ENCODE peak calls at places on chromosomes 3 and 15, in four cellular contexts. W is GM20000, I is breast epithelium, A is glutamatergic neuron. S is an unnamed sample.
A peak's percentile ranks its signal among the peaks of the same experiment; 100 is the strongest.

GRCh38 chr3:121505256-121505655 is 40.5 kb downstream of the POLQ start:
- DNase-seq in W (no peak), I (no peak), A (no peak), S (no peak)

GRCh38 chr3:122969585-122970453 is 57.7 kb downstream of the SEMA5B start:
- DNase-seq in W (no peak), I (no peak), A (no peak), S (no peak)

GRCh38 chr3:156332304-156332703 is 211.9 kb downstream of the KCNAB1 start:
- DNase-seq in W (no peak), I (no peak), A (no peak), S (no peak)

GRCh38 chr3:124965413-124965812 is 30.9 kb upstream of the MUC13 start:
- DNase-seq in W (no peak), I (no peak), A (no peak), S (no peak)

GRCh38 chr15:74950078-74951000 is 6.2 kb downstream of the RPP25 start:
- DNase-seq in W (peak; percentile 77), I (peak; percentile 81), A (peak; percentile 86), S (peak; percentile 89)

GRCh38 chr3:169660709-169661566 is 2.6 kb downstream of the MECOM start:
- DNase-seq in W (peak; percentile 61), I (no peak), A (no peak), S (no peak)

GRCh38 chr3:196962108-196962929 is 6.3 kb downstream of the PIGZ start:
- DNase-seq in W (no peak), I (no peak), A (no peak), S (no peak)

GRCh38 chr3:178058629-178059028 is 477.6 kb upstream of the KCNMB2 start:
- DNase-seq in W (no peak), I (no peak), A (no peak), S (no peak)

DNA sequence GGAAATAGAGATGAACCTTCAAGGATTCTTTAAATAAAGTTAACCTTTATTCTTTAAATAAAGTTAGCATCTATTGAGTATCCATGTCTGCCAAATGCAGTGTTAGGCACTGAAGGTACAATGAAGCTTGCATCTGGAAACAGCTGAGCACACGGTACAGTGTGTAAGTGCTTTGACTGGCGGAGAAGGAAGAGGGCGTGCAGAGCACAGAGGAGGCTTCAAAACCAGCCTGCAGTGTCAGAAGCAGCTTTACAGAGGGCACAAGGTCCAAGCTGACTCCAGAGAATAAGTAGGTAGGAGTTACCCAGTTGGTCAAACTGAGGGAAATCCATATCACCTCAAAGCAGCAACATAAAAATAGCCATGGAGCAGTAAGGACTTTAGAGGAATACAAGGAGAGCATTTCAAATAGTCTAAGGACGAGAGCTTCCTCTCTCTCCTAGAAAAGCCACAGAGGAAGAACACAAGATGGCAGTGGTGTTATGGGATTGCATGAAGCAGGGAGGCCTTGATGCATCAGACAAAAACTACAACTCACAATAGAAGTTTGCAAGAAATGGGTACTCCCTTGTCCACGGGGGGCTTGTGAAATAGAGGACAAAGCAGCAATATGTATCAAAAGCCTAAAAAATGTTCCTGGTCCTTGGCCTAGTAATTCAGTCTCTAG is 60.3 kb upstream of the PPP2R3A start:
- DNase-seq in W (no peak), I (no peak), A (no peak), S (no peak)
- TF ChIP-seq CTCF in W (no peak), I (no peak), A (no peak), S (no peak)

GRCh38 chr3:15633159-15633558 is 31.6 kb downstream of the BTD start:
- DNase-seq in W (no peak), I (no peak), A (no peak), S (no peak)

GRCh38 chr3:15630646-15631350 is 29.3 kb downstream of the BTD start:
- DNase-seq in W (no peak), I (no peak), A (no peak), S (no peak)

GRCh38 chr3:15629860-15630597 is 28.5 kb downstream of the BTD start:
- DNase-seq in W (peak; percentile 72), I (no peak), A (peak; percentile 27), S (peak; percentile 26)

GRCh38 chr3:15632212-15632580 is 30.7 kb downstream of the BTD start:
- DNase-seq in W (no peak), I (no peak), A (no peak), S (no peak)

GRCh38 chr3:15631426-15632211 is 30.1 kb downstream of the BTD start:
- DNase-seq in W (no peak), I (no peak), A (peak; percentile 30), S (no peak)
- TF ChIP-seq CTCF in W (no peak), I (no peak), A (no peak), S (no peak)

DNA sequence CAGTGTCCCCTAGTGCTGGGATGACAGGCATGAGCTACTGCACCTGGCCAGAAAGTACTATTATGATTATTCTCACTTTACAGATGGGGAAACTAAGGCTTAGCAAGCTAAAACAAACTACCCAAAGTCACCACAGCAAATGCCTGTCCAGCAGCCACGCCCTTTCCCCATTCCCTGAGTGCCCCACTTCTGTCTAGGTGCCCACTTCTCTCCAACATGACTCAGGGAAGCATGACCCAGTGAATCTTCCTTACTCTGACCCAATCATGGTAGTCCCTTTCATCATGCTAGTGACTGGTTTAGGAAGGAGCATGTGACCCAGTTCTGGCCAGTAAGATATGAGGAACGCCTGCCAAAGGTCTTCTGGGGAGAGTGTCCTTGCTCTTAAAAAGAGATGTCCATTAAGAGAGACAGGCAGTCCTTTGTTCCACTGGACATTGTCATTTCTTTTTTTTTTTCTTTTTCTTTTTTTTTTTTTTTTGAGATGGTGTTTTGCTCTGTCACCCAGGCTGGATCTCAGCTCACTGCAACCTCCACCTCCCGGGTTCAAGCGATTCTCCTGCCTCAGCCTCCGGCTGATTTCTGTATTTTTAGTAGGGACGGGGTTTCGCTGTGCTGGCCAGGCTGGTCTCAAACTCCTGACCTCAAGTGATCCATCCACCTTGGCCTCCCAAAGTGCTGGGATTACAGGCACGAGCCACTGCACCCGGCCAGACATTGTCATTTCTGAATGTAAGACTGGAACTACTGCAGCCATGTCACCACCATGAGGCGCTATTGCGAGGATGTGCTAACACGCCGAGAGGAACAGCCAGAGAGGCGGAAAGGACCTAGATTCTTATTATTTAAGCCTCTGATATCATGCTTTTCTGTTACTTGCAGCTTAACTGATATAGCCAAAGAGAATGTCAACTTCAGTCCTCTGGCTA is 19.8 kb downstream of the MEGF11 start:
- DNase-seq in W (no peak), I (no peak), A (peak; percentile 49), S (no peak)
- TF ChIP-seq CTCF in W (no peak), I (no peak), A (peak; percentile 26), S (no peak)

DNA sequence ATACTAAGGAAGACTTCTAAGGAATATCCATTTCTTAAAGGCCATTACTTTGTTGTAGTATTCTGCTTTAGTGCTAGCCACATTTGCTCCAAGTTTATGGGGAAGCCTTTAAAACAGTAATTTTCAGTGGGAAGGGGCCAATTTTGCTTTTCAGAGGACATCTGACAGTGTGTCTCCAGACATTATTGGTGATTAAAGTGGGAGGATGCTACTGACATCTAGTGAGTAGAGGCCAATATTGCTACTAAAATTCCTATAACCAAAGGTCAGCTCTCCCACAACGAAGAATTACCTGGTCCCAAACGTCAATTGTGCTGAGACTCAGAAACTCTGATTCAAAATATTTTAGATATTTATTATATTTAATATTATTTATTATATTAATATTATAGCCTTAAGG is 24.8 kb downstream of the SLC28A2 start:
- DNase-seq in W (no peak), I (no peak), A (no peak), S (no peak)
- TF ChIP-seq CTCF in W (peak; percentile 28), I (no peak), A (peak; percentile 4), S (no peak)

S was measured in nephron progenitor cell.